ENCODE peak calls at places on chromosomes 2 and 18, in five cellular contexts. R is AG20443, X is fibroblast of lung, C is colonic mucosa, U is RKO. M is an unnamed sample.

GRCh38 chr2:85413592-85414421 is 3.6 kb upstream of the CAPG start:
- DNase-seq in U (peak), X (peak), R (peak), C (peak), M (no peak)

GRCh38 chr2:176542456-176542855 is 273.2 kb downstream of the MTX2 start:
- DNase-seq in U (no peak), R (no peak), X (no peak), C (no peak), M (no peak)

GRCh38 chr2:66919286-66919685 is 477.8 kb upstream of the ETAA1 start:
- DNase-seq in R (no peak), U (no peak), X (no peak), C (no peak), M (no peak)

GRCh38 chr18:25896178-25896780 is 194.1 kb downstream of the SS18 start:
- DNase-seq in R (peak), X (peak), U (peak), C (peak), M (peak)

GRCh38 chr2:102004588-102004987 is 12.8 kb downstream of the IL1R2 start:
- DNase-seq in X (no peak), R (no peak), U (no peak), C (no peak), M (no peak)

GRCh38 chr2:19851116-19851515 is 50.7 kb downstream of the TTC32 start:
- DNase-seq in X (no peak), C (no peak), U (no peak), R (no peak), M (no peak)

GRCh38 chr18:61765097-61765496 is 127.7 kb downstream of the RNF152 start:
- DNase-seq in X (peak), C (no peak), R (peak), U (no peak), M (no peak)

GRCh38 chr2:179572544-179572943 is 288.9 kb downstream of the ZNF385B start:
- DNase-seq in X (no peak), C (no peak), R (no peak), U (no peak), M (no peak)

GRCh38 chr18:80202264-80202998 is 44.9 kb downstream of the PARD6G start:
- DNase-seq in X (peak), R (no peak), U (no peak), C (no peak), M (no peak)

GRCh38 chr2:129101186-129101585 is 782.5 kb upstream of the HS6ST1 start:
- DNase-seq in C (no peak), U (no peak), X (no peak), R (no peak), M (no peak)

GRCh38 chr2:180519276-180519675 is 461.1 kb upstream of the UBE2E3 start:
- DNase-seq in U (peak), X (peak), R (peak), C (no peak), M (peak)

GRCh38 chr18:23912356-23912755 is 102.2 kb upstream of the TTC39C start:
- DNase-seq in X (peak), R (no peak), C (no peak), U (no peak), M (no peak)

GRCh38 chr18:53639696-53640095 is 584.8 kb downstream of the MBD2 start:
- DNase-seq in R (no peak), X (no peak), C (no peak), U (no peak), M (no peak)

GRCh38 chr18:62828852-62829251 is 113.5 kb downstream of the PHLPP1 start:
- DNase-seq in U (no peak), C (no peak), R (no peak), X (no peak), M (no peak)

GRCh38 chr18:26536032-26536431 is 12.3 kb downstream of the KCTD1 start:
- DNase-seq in R (peak), X (peak), U (no peak), C (no peak), M (no peak)

GRCh38 chr2:225177098-225177497 is 134.8 kb upstream of the DOCK10 start:
- DNase-seq in R (peak), U (peak), C (no peak), X (peak), M (peak)

GRCh38 chr2:238267341-238267710 is 21.1 kb downstream of the PER2 start:
- DNase-seq in U (no peak), X (peak), C (no peak), R (no peak), M (no peak)

GRCh38 chr2:229922449-229923386 is at the start of gene FBXO36:
- DNase-seq in U (peak), X (peak), R (peak), C (peak), M (peak)

GRCh38 chr2:208253518-208254117 is 1.3 kb downstream of the IDH1 start:
- DNase-seq in R (no peak), U (peak), X (peak), C (no peak), M (no peak)

GRCh38 chr2:238446371-238446770 is 19.6 kb downstream of the ASB1 start:
- DNase-seq in R (no peak), X (no peak), U (no peak), C (no peak), M (no peak)

GRCh38 chr2:189799531-189799930 is 15.3 kb downstream of the PMS1 start:
- DNase-seq in X (peak), U (peak), R (peak), C (no peak), M (no peak)

GRCh38 chr2:158730621-158730905 is 64.6 kb upstream of the DAPL1 start:
- DNase-seq in X (no peak), C (no peak), U (no peak), R (no peak), M (no peak)

GRCh38 chr18:54712315-54712714 is 116.0 kb upstream of the RAB27B start:
- DNase-seq in U (peak), X (peak), R (peak), C (peak), M (peak)

GRCh38 chr18:13608791-13609552 is 117.4 kb downstream of the FAM210A start:
- DNase-seq in C (no peak), X (no peak), U (no peak), R (no peak), M (no peak)

GRCh38 chr2:47208852-47209606 is 53.9 kb upstream of the STPG4 start:
- DNase-seq in U (no peak), R (no peak), X (peak), C (no peak), M (peak)

GRCh38 chr2:17282826-17283225 is 235.4 kb downstream of the RAD51AP2 start:
- DNase-seq in R (no peak), X (no peak), C (no peak), U (no peak), M (no peak)

GRCh38 chr2:172376505-172377125 is 50.8 kb upstream of the ITGA6 start:
- DNase-seq in C (no peak), X (no peak), R (no peak), U (no peak), M (no peak)

GRCh38 chr18:10460414-10461018 is 6.1 kb downstream of the APCDD1 start:
- DNase-seq in X (no peak), U (no peak), R (no peak), C (no peak), M (no peak)

GRCh38 chr18:26791676-26792075 is 73.8 kb downstream of the AQP4 start:
- DNase-seq in U (no peak), X (peak), R (no peak), C (no peak), M (no peak)

GRCh38 chr2:15117409-15118030 is 443.6 kb downstream of the NBAS start:
- DNase-seq in R (no peak), U (no peak), X (no peak), C (no peak), M (no peak)

GRCh38 chr18:57947117-57947516 is 96.9 kb upstream of the NEDD4L start:
- DNase-seq in R (no peak), X (no peak), C (no peak), U (no peak), M (no peak)

GRCh38 chr2:75614062-75614710 is 32.4 kb upstream of the MRPL19 start:
- DNase-seq in C (no peak), X (no peak), U (no peak), R (no peak), M (no peak)

GRCh38 chr2:91442246-91442905 is 2750.9 kb downstream of the RPIA start:
- DNase-seq in R (no peak), C (peak), X (no peak), U (no peak), M (peak)

GRCh38 chr2:30756051-30756719 is 51.1 kb downstream of the CAPN13 start:
- DNase-seq in R (no peak), C (no peak), X (no peak), U (no peak), M (peak)